ENCODE peak calls at places on chromosomes 4 and X, in seven cellular contexts. D is Caco-2, U is sigmoid colon, M is IMR-90, B is HAP-1, C is fibroblast of lung, H is tibial artery. P is an unnamed sample.

GRCh38 chrX:77693594-77693993 is 92.4 kb downstream of the ATRX start:
- DNase-seq in D (no peak), U (no peak), M (no peak), B (no peak), C (no peak), H (no peak), P (no peak)

GRCh38 chr4:60992037-60992436 is 208.1 kb upstream of the ADGRL3 start:
- DNase-seq in D (no peak), U (no peak), M (peak; percentile 9), B (no peak), C (no peak), H (no peak), P (no peak)

GRCh38 chr4:54589586-54589985 is 68.2 kb upstream of the KIT start:
- DNase-seq in D (no peak), U (no peak), M (no peak), B (no peak), C (no peak), H (no peak), P (no peak)

GRCh38 chr4:7186081-7186480 is 6.3 kb upstream of the SORCS2 start:
- DNase-seq in D (no peak), U (peak; percentile 50), M (no peak), B (peak; percentile 55), C (no peak), H (peak; percentile 16), P (peak; percentile 61)

GRCh38 chrX:11619426-11619825 is 46.3 kb downstream of the ARHGAP6 start:
- DNase-seq in D (no peak), U (no peak), M (peak; percentile 12), B (no peak), C (peak; percentile 65), H (no peak), P (no peak)

GRCh38 chrX:55161581-55161980 is 58.6 kb upstream of the PAGE5 start:
- DNase-seq in D (no peak), U (no peak), M (no peak), B (peak; percentile 15), C (peak; percentile 1), H (no peak), P (no peak)

GRCh38 chr4:40990202-40990898 is 224.0 kb downstream of the APBB2 start:
- DNase-seq in D (no peak), U (no peak), M (peak; percentile 97), B (no peak), C (peak; percentile 97), H (no peak), P (no peak)

GRCh38 chr4:43560047-43560446 is 667.5 kb downstream of the GRXCR1 start:
- DNase-seq in D (no peak), U (no peak), M (no peak), B (no peak), C (no peak), H (no peak), P (no peak)

GRCh38 chr4:156829194-156829593 is 142.4 kb downstream of the PDGFC start:
- DNase-seq in D (no peak), U (no peak), M (peak; percentile 29), B (no peak), C (peak; percentile 86), H (peak; percentile 49), P (no peak)

GRCh38 chrX:45196701-45197100 is 4.0 kb downstream of the DIPK2B start:
- DNase-seq in D (no peak), U (no peak), M (peak; percentile 61), B (no peak), C (peak; percentile 19), H (no peak), P (no peak)

GRCh38 chr4:173411106-173411703 is 12.3 kb upstream of the SCRG1 start:
- DNase-seq in D (no peak), U (no peak), M (no peak), B (no peak), C (peak; percentile 49), H (no peak), P (no peak)

GRCh38 chrX:13029341-13029740 is 15.1 kb downstream of the FAM9C start:
- DNase-seq in D (peak; percentile 42), U (no peak), M (peak; percentile 43), B (peak; percentile 58), C (peak; percentile 44), H (peak; percentile 40), P (no peak)

GRCh38 chr4:56681158-56681848 is at the start of gene HOPX:
- DNase-seq in D (no peak), U (no peak), M (no peak), B (no peak), C (peak; percentile 33), H (no peak), P (no peak)

GRCh38 chr4:166594326-166594946 is 639.9 kb downstream of the SPOCK3 start:
- DNase-seq in D (peak; percentile 52), U (no peak), M (no peak), B (peak; percentile 68), C (peak; percentile 16), H (no peak), P (peak; percentile 62)

GRCh38 chr4:73661646-73662119 is 41.4 kb upstream of the RASSF6 start:
- DNase-seq in D (no peak), U (no peak), M (peak; percentile 99), B (no peak), C (peak; percentile 78), H (no peak), P (no peak)

GRCh38 chr4:132642196-132642817 is 506.8 kb upstream of the PCDH10 start:
- DNase-seq in D (peak; percentile 38), U (no peak), M (peak; percentile 12), B (peak; percentile 65), C (peak; percentile 60), H (no peak), P (peak; percentile 37)

GRCh38 chr4:36244257-36245084 is at the start of gene ARAP2:
- DNase-seq in D (peak; percentile 60), U (peak; percentile 67), M (peak; percentile 4), B (peak; percentile 57), C (peak; percentile 12), H (peak; percentile 23), P (no peak)

GRCh38 chrX:151226941-151227340 is 50.6 kb downstream of the GPR50 start:
- DNase-seq in D (no peak), U (no peak), M (no peak), B (no peak), C (no peak), H (no peak), P (no peak)

GRCh38 chr4:139835006-139835405 is 169.4 kb downstream of the MGST2 start:
- DNase-seq in D (no peak), U (no peak), M (peak; percentile 6), B (no peak), C (no peak), H (no peak), P (no peak)

GRCh38 chrX:1355800-1356148 is 19.2 kb downstream of the IL3RA start:
- DNase-seq in D (no peak), U (no peak), M (no peak), B (no peak), C (no peak), H (no peak), P (no peak)

GRCh38 chr4:147825451-147826287 is 93.8 kb downstream of the ARHGAP10 start:
- DNase-seq in D (no peak), U (no peak), M (no peak), B (peak; percentile 35), C (peak; percentile 8), H (no peak), P (peak; percentile 85)

GRCh38 chr4:147824884-147825283 is 93.0 kb downstream of the ARHGAP10 start:
- DNase-seq in D (no peak), U (no peak), M (no peak), B (no peak), C (no peak), H (no peak), P (no peak)

GRCh38 chr4:147824316-147824715 is 92.4 kb downstream of the ARHGAP10 start:
- DNase-seq in D (no peak), U (no peak), M (no peak), B (no peak), C (no peak), H (no peak), P (no peak)

GRCh38 chr4:147828361-147828760 is 96.5 kb downstream of the ARHGAP10 start:
- DNase-seq in D (no peak), U (no peak), M (peak; percentile 56), B (no peak), C (peak; percentile 47), H (no peak), P (no peak)

GRCh38 chr4:147826288-147826646 is 94.4 kb downstream of the ARHGAP10 start:
- DNase-seq in D (no peak), U (no peak), M (no peak), B (no peak), C (no peak), H (no peak), P (no peak)
- H3K4me1 ChIP-seq in D (peaks cover 6% of the 10 kb centered on the region), U (peaks cover 94% of the 10 kb centered on the region), M (peaks cover 23% of the 10 kb centered on the region), B (no peaks in the 10 kb centered on the region), C (peaks cover 15% of the 10 kb centered on the region), H (peaks cover 100% of the 10 kb centered on the region), P (peaks cover 24% of the 10 kb centered on the region)

GRCh38 chrX:107530141-107530540 is 80.7 kb downstream of the FRMPD3 start:
- DNase-seq in D (no peak), U (no peak), M (no peak), B (no peak), C (no peak), H (no peak), P (no peak)
- H3K27me3 ChIP-seq in D (no peaks in the 10 kb centered on the region), U (no peaks in the 10 kb centered on the region), M (peaks cover 55% of the 10 kb centered on the region), B (peaks cover 5% of the 10 kb centered on the region), C (peaks cover 3% of the 10 kb centered on the region), H (no peaks in the 10 kb centered on the region), P (no peaks in the 10 kb centered on the region)

DNA sequence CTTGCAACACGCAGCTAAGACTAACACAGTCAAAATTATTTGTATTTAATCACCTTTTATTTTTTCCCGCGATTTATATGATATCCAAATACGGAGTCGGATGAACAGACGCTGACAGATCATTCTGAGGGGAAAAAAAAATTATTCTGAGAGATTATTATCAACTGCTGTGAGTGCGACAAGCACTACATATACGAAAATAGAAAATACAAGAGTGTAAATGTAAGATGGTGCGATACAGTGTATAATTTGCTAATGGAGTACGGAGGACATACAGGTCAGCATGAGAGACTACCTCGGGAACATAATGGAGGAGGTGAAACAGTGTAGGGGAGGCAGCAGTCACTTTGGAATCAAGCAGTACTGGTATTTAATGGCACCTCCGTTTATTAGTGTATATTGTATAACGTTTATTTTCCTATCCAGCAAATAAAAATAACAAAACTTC is 2.8 kb upstream of the LIN54 start:
- DNase-seq in D (no peak), U (no peak), M (no peak), B (no peak), C (no peak), H (no peak), P (no peak)
- H3K4me3 ChIP-seq in D (peak overlapping the region; percentile 45), U (peak overlapping the region; percentile 38), M (peak overlapping the region; percentile 70), B (peak overlapping the region; percentile 76), C (peak overlapping the region; percentile 31), H (peak overlapping the region; percentile 75), P (peak overlapping the region; percentile 80)

GRCh38 chr4:110198472-110199419 is at the start of gene ELOVL6:
- DNase-seq in D (peak; percentile 60), U (peak; percentile 79), M (peak; percentile 72), B (peak; percentile 89), C (peak; percentile 88), H (peak; percentile 59), P (peak; percentile 81)

GRCh38 chr4:110196206-110196870 is 2.1 kb downstream of the ELOVL6 start:
- DNase-seq in D (peak; percentile 59), U (peak; percentile 66), M (peak; percentile 32), B (peak; percentile 77), C (peak; percentile 40), H (peak; percentile 28), P (peak; percentile 66)

GRCh38 chr4:110195561-110196205 is 2.7 kb downstream of the ELOVL6 start:
- DNase-seq in D (peak; percentile 32), U (no peak), M (peak; percentile 17), B (no peak), C (peak; percentile 36), H (no peak), P (no peak)

GRCh38 chr4:110197421-110198398 is 705 bp downstream of the ELOVL6 start:
- DNase-seq in D (peak; percentile 57), U (peak; percentile 70), M (peak; percentile 39), B (peak; percentile 74), C (peak; percentile 54), H (peak; percentile 24), P (peak; percentile 46)

GRCh38 chr4:110196871-110197420 is 1.5 kb downstream of the ELOVL6 start:
- DNase-seq in D (peak; percentile 38), U (peak; percentile 73), M (peak; percentile 31), B (peak; percentile 63), C (no peak), H (peak; percentile 37), P (no peak)
- H3K4me1 ChIP-seq in D (peaks cover 24% of the 10 kb centered on the region), U (peaks cover 23% of the 10 kb centered on the region), M (no peaks in the 10 kb centered on the region), B (peaks cover 32% of the 10 kb centered on the region), C (peaks cover 11% of the 10 kb centered on the region), H (peaks cover 6% of the 10 kb centered on the region), P (peaks cover 15% of the 10 kb centered on the region)

P was measured in BE2C.